ENCODE peak calls at places on chromosomes 7 and 10, in five cellular contexts. C, R, N, O and Q are unnamed samples.

GRCh38 chr10:8393531-8393930 is 339.0 kb downstream of the GATA3 start:
- DNase-seq in C (no peak), R (no peak), N (no peak), O (no peak), Q (no peak)

GRCh38 chr10:106537866-106538265 is 626.6 kb downstream of the SORCS1 start:
- DNase-seq in C (no peak), R (no peak), N (no peak), O (no peak), Q (no peak)

GRCh38 chr10:76555271-76555670 is 1082.3 kb downstream of the KCNMA1 start:
- DNase-seq in C (no peak), R (no peak), N (no peak), O (no peak), Q (no peak)

GRCh38 chr10:27474741-27475140 is 29.4 kb upstream of the RAB18 start:
- DNase-seq in C (no peak), R (no peak), N (no peak), O (no peak), Q (no peak)

GRCh38 chr7:149459201-149459539 is 1.7 kb downstream of the ZNF777 start:
- DNase-seq in C (no peak), R (no peak), N (no peak), O (no peak), Q (no peak)

GRCh38 chr7:491292-491957 is 28.2 kb downstream of the PDGFA start:
- DNase-seq in C (no peak), R (no peak), N (no peak), O (no peak), Q (peak; percentile 93)

GRCh38 chr7:101538596-101539459 is 90.3 kb downstream of the MYL10 start:
- DNase-seq in C (no peak), R (peak; percentile 42), N (no peak), O (peak; percentile 69), Q (no peak)

GRCh38 chr7:1567893-1568292 is 1.9 kb downstream of the PSMG3 start:
- DNase-seq in C (no peak), R (no peak), N (peak; percentile 69), O (peak; percentile 63), Q (peak; percentile 38)

GRCh38 chr7:80463272-80463920 is 48.5 kb downstream of the GNAT3 start:
- DNase-seq in C (no peak), R (peak; percentile 51), N (no peak), O (no peak), Q (no peak)